ENCODE peak calls at places on chromosomes 7 and 10, in five cellular contexts. M is osteoblast, O is neuronal stem cell, W is IMR-90, L is AG09309. Y is an unnamed sample.
A peak's percentile ranks its signal among the peaks of the same experiment; 100 is the strongest.

GRCh38 chr10:61404771-61405170 is 48.4 kb downstream of the TMEM26 start:
- DNase-seq in M (no peak), W (peak; percentile 67), O (no peak), L (peak; percentile 38), Y (no peak)

GRCh38 chr10:90960355-90960814 is 39.5 kb upstream of the ANKRD1 start:
- DNase-seq in L (peak; percentile 71), W (peak; percentile 89), M (peak; percentile 57), O (no peak), Y (no peak)

GRCh38 chr7:82050792-82051191 is 280.9 kb upstream of the HGF start:
- DNase-seq in M (no peak), W (peak; percentile 87), L (peak; percentile 57), O (no peak), Y (no peak)

GRCh38 chr10:97533888-97534287 is 35.2 kb downstream of the UBTD1 start:
- DNase-seq in M (no peak), W (no peak), O (no peak), L (no peak), Y (no peak)

GRCh38 chr7:25565949-25566348 is 337.7 kb upstream of the NPVF start:
- DNase-seq in O (peak; percentile 77), L (peak; percentile 29), M (peak; percentile 45), W (peak; percentile 69), Y (peak; percentile 42)

GRCh38 chr7:151930695-151931094 is 25.6 kb upstream of the GALNTL5 start:
- DNase-seq in M (no peak), L (no peak), W (no peak), O (no peak), Y (peak; percentile 37)

GRCh38 chr7:79241288-79242055 is 212.0 kb downstream of the MAGI2 start:
- DNase-seq in W (peak; percentile 82), M (peak; percentile 60), O (no peak), L (peak; percentile 57), Y (no peak)

GRCh38 chr7:55548295-55548731 is 24.0 kb downstream of the VOPP1 start:
- DNase-seq in W (no peak), M (peak; percentile 51), L (no peak), O (no peak), Y (no peak)

GRCh38 chr7:70372768-70373241 is 759.1 kb upstream of the GALNT17 start:
- DNase-seq in L (no peak), W (no peak), M (no peak), O (no peak), Y (no peak)

GRCh38 chr7:149598721-149599308 is 101.2 kb upstream of the ZNF746 start:
- DNase-seq in W (peak; percentile 38), O (no peak), L (peak; percentile 3), M (no peak), Y (peak; percentile 70)

GRCh38 chr7:129169171-129169643 is 19.2 kb upstream of the SMO start:
- DNase-seq in M (peak; percentile 90), L (no peak), O (peak; percentile 49), W (no peak), Y (peak; percentile 95)

GRCh38 chr7:30595461-30596042 is 874 bp downstream of the GARS1 start:
- DNase-seq in W (no peak), M (no peak), L (no peak), O (peak; percentile 11), Y (no peak)

GRCh38 chr10:16440396-16441105 is 3.7 kb downstream of the PTER start:
- DNase-seq in O (no peak), L (no peak), M (no peak), W (no peak), Y (no peak)

GRCh38 chr7:102426268-102427031 is 6.9 kb upstream of the ORAI2 start:
- DNase-seq in O (no peak), L (no peak), W (no peak), M (no peak), Y (no peak)

GRCh38 chr10:117217196-117217761 is 20.0 kb downstream of the KCNK18 start:
- DNase-seq in M (no peak), W (no peak), O (no peak), L (no peak), Y (peak; percentile 85)

GRCh38 chr10:123146013-123146891 is 1.7 kb upstream of the HMX2 start:
- DNase-seq in O (peak; percentile 33), M (peak; percentile 80), L (no peak), W (no peak), Y (peak; percentile 65)

GRCh38 chr7:150324366-150324961 is 1.1 kb upstream of the ACTR3C start:
- DNase-seq in L (no peak), O (no peak), M (peak; percentile 71), W (peak; percentile 11), Y (peak; percentile 44)

DNA sequence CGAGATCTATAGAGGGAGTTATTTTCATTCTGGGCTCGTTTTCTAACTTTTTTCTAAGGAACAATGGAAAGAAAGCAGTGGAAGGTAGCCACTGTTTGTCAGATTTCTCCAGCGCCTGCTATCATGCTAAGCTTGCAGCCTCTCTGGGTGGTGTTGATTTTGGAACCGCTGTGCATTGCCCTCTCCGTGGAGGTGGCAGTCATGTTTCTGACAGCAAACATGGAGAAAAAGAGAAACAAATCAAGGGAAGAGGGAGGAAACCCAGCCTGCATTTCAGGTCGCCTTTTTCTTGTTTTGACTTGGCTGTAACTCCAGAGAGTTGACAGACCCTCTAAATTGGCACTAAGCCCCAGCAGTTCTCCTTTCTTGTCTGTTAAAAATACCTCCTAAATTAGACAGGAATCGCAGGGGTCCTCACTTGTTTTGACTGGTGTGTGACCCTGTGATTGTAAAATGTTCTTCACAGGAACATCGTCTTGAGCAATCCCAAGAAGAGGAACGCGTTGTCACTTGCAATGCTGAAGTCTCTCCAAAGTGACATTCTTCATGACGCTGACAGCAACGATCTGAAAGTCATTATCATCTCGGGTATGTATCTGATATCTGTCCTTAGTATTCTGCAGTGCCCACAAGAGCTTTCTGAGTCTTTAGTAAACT is 4.8 kb downstream of the ECHDC3 start:
- DNase-seq in M (no peak), L (no peak), W (no peak), O (no peak), Y (no peak)
- H3K4me3 ChIP-seq in M (no peak overlapping the region), L (no peak overlapping the region), W (no peak overlapping the region), O (no peak overlapping the region), Y (no peak overlapping the region)

DNA sequence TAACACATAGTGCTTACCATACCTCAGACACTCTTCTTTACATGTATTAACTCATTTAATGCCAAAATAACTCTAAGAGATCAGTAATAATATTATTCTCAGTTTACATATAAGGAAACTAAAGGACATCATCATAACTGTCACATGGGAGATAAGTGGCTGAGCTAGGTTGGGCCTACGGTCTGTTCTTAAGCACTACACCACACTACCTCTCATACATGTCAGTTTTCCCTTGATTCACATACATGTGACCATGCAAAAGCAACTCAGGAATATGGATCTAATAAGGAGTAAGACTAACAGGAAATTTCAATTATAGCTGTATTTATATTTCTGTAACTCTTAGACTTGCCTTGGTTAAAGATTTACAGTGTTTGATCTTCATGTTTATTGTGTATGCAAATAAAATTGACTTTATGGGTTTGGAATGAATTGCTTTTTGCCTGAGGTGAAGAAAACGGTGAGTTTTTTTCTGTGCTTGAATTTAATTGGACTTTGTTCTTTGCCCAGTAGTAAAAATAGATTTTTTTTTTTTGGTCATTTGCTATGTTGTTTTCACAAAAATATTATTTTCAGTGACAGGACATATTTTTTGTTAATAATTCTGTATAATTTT is 69.8 kb downstream of the CYP51A1 start:
- DNase-seq in L (no peak), O (no peak), W (no peak), M (peak; percentile 6), Y (no peak)
- H3K4me3 ChIP-seq in L (no peak overlapping the region), O (no peak overlapping the region), W (no peak overlapping the region), M (no peak overlapping the region), Y (no peak overlapping the region)

DNA sequence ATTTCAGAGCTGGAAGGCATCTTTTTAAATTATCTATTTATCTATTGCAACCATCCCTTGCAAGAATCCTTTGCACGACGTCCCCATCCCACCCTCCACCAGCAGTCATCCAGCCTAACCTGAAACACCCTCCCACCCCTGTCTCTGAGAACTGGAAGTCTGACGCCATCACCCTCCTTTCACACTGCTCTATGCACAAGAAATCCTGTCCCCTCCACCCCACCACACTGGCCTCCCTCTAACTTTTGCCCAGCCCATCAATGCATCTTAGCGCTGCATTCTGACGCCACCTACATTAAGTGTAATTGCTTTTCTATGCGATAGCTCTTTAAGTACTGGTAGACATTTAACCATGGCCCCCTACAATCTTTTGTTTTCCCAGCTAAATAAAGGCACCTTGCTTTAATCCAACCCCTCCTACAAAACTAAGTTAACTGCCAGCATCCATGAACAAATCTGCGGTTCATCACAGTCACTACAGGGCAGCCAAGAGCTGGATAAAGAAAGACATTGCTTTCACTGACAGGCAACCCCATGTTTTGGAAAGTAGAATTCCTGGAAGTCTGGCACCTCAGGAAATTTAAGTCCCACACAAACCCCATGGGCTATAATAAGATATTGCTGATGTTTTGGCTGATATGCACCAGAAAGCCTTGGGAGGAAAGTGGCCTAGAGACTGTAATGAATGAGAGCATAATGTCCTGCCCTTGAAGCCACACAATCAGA is 128.0 kb downstream of the GLI3 start:
- DNase-seq in O (no peak), W (no peak), L (no peak), M (no peak), Y (no peak)
- H3K4me3 ChIP-seq in O (no peak overlapping the region), W (no peak overlapping the region), L (no peak overlapping the region), M (no peak overlapping the region), Y (no peak overlapping the region)

GRCh38 chr10:46787321-46787615 is 124.0 kb upstream of the PTPN20 start:
- DNase-seq in W (peak; percentile 56), M (peak; percentile 46), L (no peak), O (no peak), Y (no peak)
- H3K4me3 ChIP-seq in W (peak overlapping the region; percentile 73), M (peak overlapping the region; percentile 77), L (peak overlapping the region; percentile 84), O (peak overlapping the region; percentile 97), Y (peak overlapping the region; percentile 66)

GRCh38 chr10:48809261-48809660 is 124.6 kb downstream of the WDFY4 start:
- DNase-seq in M (no peak), O (no peak), L (no peak), W (no peak), Y (no peak)
- H3K4me3 ChIP-seq in M (no peak overlapping the region), O (peak overlapping the region; percentile 28), L (no peak overlapping the region), W (no peak overlapping the region), Y (no peak overlapping the region)

Y was measured in H7.